ENCODE peak calls at places on chromosomes 11 and 22, in seven cellular contexts. G is Peyer's patch, U is kidney, V is upper lobe of left lung, P is tibial nerve, M is OCI-LY7, S is psoas muscle. D is an unnamed sample.

GRCh38 chr22:46604306-46604690 is 15.9 kb upstream of the GRAMD4 start:
- DNase-seq in P (no peak), U (no peak), S (no peak), G (no peak), V (no peak), M (no peak), D (peak)

GRCh38 chr22:46830001-46830715 is 67.7 kb downstream of the TBC1D22A start:
- DNase-seq in P (peak), U (no peak), V (no peak), S (peak), G (no peak), M (no peak), D (peak)

GRCh38 chr11:73178681-73179080 is 36.6 kb upstream of the FCHSD2 start:
- DNase-seq in U (no peak), V (no peak), S (peak), G (no peak), P (no peak), M (no peak), D (no peak)

GRCh38 chr11:72573380-72573949 is 100.8 kb downstream of the PDE2A start:
- DNase-seq in G (no peak), U (no peak), P (no peak), M (no peak), S (no peak), V (no peak), D (peak)

GRCh38 chr11:11963842-11964773 is 44.3 kb downstream of the DKK3 start:
- DNase-seq in M (no peak), V (peak), U (peak), G (no peak), S (peak), P (no peak), D (no peak)

GRCh38 chr11:87290304-87290922 is 252.7 kb downstream of the TMEM135 start:
- DNase-seq in P (no peak), M (peak), V (no peak), U (no peak), G (no peak), S (no peak), D (peak)

GRCh38 chr11:10913075-10913474 is 55.2 kb upstream of the ZBED5 start:
- DNase-seq in M (no peak), V (no peak), P (no peak), G (no peak), S (no peak), U (no peak), D (no peak)

GRCh38 chr11:126521196-126521595 is 165.7 kb downstream of the ST3GAL4 start:
- DNase-seq in U (no peak), V (peak), P (no peak), S (no peak), M (no peak), G (no peak), D (no peak)

GRCh38 chr11:118264568-118265470 is 722 bp upstream of the MPZL2 start:
- DNase-seq in U (no peak), V (no peak), P (no peak), G (no peak), M (no peak), S (no peak), D (no peak)

GRCh38 chr22:36026741-36027140 is 1.9 kb downstream of the RBFOX2 start:
- DNase-seq in P (no peak), V (no peak), M (peak), U (no peak), G (no peak), S (no peak), D (peak)

GRCh38 chr22:25236417-25236816 is 17.0 kb downstream of the CRYBB2 start:
- DNase-seq in S (no peak), G (no peak), V (no peak), M (no peak), U (no peak), P (no peak), D (no peak)

GRCh38 chr11:7286178-7286577 is 34.5 kb downstream of the SYT9 start:
- DNase-seq in M (no peak), U (no peak), P (no peak), G (no peak), S (no peak), V (no peak), D (no peak)

GRCh38 chr22:49583886-49584505 is 243.7 kb downstream of the BRD1 start:
- DNase-seq in M (no peak), P (no peak), G (no peak), V (peak), U (no peak), S (no peak), D (no peak)

GRCh38 chr22:49580024-49580423 is 247.6 kb downstream of the BRD1 start:
- DNase-seq in U (no peak), P (no peak), G (no peak), M (no peak), V (no peak), S (no peak), D (no peak)

GRCh38 chr22:49582671-49583070 is 245.0 kb downstream of the BRD1 start:
- DNase-seq in P (no peak), V (peak), S (no peak), M (no peak), G (no peak), U (peak), D (no peak)

GRCh38 chr22:49583341-49583740 is 244.3 kb downstream of the BRD1 start:
- DNase-seq in V (peak), G (no peak), S (no peak), P (no peak), M (no peak), U (peak), D (no peak)

GRCh38 chr22:49582171-49582570 is 245.5 kb downstream of the BRD1 start:
- DNase-seq in V (no peak), U (no peak), M (no peak), G (no peak), S (no peak), P (no peak), D (no peak)
- TF ChIP-seq CTCF in V (no peak), U (no peak), M (no peak), G (no peak), S (no peak), P (no peak), D (no peak)

GRCh38 chr11:123560001-123560400 is 94.4 kb downstream of the SCN3B start:
- DNase-seq in P (no peak), S (peak), V (peak), U (peak), M (no peak), G (no peak), D (peak)
- H3K4me3 ChIP-seq in P (peak), S (peak), V (peak), U (peak), M (no peak), G (no peak), D (peak)

DNA sequence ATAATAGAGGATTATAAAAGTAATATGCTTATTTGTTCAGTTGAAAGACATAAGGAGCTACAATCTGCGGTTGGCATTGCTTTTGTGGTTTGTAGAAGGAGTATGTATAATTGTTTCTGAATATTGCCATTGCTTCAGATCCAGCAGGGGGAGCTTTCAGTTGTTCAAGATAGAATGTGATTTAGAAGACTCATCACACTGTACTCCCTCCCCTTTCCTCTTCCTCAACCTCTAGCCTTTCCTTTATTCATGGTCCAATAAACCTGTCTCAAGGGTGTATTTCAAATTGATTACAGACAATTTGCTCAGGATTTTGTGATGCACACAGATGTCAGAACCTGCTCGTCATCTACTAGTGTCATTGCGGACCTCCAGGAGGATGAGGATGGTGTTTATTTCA is 9.8 kb downstream of the PRMT3 start:
- DNase-seq in V (no peak), S (no peak), P (no peak), G (no peak), U (no peak), M (peak), D (peak)
- TF ChIP-seq CTCF in V (no peak), S (peak), P (no peak), G (peak), U (peak), M (peak), D (peak)

DNA sequence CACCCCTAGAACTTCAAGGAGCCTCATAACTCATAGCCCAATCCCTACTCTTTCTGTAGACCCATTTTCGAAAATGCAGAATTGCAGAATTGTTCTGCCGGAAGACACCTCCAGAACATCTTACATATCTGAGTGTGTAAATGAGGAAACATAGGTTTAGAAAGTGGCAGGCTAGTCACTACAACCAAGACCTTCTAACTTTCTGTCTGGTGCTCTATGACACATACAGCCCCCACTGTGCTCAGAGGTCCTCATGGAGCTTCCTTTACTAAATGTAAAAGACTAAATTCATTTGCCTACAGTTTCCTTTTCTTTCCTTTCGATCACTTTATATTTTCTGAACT is 132.1 kb upstream of the DDI1 start:
- DNase-seq in P (no peak), G (no peak), M (peak), S (no peak), U (no peak), V (no peak), D (no peak)
- H3K4me3 ChIP-seq in P (no peak), G (no peak), M (peak), S (no peak), U (no peak), V (no peak), D (no peak)

GRCh38 chr22:27674524-27674923 is 127.0 kb downstream of the MN1 start:
- DNase-seq in M (no peak), P (no peak), S (no peak), V (no peak), U (no peak), G (no peak), D (no peak)
- TF ChIP-seq CTCF in M (no peak), P (no peak), S (no peak), V (no peak), U (no peak), G (no peak), D (no peak)

DNA sequence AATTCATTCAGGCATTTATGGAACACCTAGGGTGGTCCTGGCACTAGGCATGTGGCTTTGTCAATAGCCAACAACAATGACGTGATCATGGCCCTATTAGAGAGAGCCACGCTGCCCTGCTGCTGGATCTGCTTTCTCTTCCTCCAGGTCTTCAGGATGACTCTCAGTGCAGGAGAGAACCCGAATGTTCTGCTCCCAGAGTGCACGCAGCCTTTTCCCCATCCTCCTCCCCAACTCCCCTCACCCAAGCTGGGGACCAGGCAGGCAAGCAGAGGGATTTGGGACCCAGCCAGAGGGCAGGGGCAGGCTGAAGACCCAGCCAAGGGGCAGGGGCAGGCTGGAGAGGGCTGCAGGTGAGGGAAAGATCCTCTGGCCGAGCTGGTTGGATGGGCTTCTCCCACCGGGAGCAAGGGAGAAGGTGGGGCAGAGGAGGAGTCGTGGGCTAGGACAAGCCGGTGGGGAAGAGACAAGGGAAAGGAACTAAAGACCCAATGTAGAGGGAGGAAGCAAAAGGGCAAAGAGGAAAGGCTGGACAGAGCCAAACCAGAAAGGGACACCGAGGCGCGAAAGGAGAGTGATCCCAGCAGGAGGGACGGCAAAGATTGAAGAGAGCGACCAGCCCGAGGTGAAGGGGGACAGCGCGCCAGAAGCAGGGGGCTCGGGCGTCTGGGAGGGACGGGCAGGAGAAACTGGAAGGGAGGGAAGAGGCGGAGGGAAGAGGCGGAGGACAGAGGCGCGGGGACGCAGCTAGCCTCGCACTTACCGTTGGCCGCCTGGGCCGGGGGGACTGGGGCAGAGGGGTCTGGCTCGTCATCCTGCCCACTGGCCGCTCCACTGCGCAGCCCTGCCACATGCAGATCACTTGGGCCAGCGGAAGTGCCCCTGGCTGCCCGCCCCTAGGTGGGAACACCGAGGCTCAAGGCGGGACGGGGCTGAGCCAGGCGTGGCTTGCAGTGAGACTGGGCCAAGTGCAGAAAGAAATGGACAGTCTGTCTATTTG is at the start of gene KCTD14:
- DNase-seq in U (peak), S (no peak), V (peak), G (no peak), P (no peak), M (no peak), D (no peak)
- H3K4me3 ChIP-seq in U (peak), S (peak), V (peak), G (peak), P (peak), M (no peak), D (peak)

D was measured in AG10803.